ENCODE peak calls at places on chromosomes 2 and 18, in eight cellular contexts. S, Y, P, U, J, B, G and X are unnamed samples.

GRCh38 chr2:240568678-240569522 is 616 bp downstream of the RNPEPL1 start:
- DNase-seq in G (peak), U (peak), S (no peak), B (no peak), J (peak), Y (no peak), P (peak), X (peak)

GRCh38 chr2:230999477-230999876 is 3.6 kb downstream of the SPATA3 start:
- DNase-seq in Y (no peak), U (no peak), S (no peak), P (no peak), J (no peak), G (no peak), B (no peak), X (no peak)

GRCh38 chr2:85423525-85423924 is 5.0 kb downstream of the SH2D6 start:
- DNase-seq in J (no peak), Y (no peak), B (no peak), P (no peak), U (no peak), S (no peak), G (no peak), X (no peak)

GRCh38 chr18:60500960-60501359 is 128.4 kb upstream of the MC4R start:
- DNase-seq in B (no peak), J (no peak), P (no peak), Y (no peak), G (no peak), S (no peak), U (no peak), X (no peak)

GRCh38 chr2:44397447-44397846 is 35.7 kb downstream of the CAMKMT start:
- DNase-seq in Y (no peak), B (no peak), U (no peak), J (no peak), P (no peak), S (no peak), G (no peak), X (no peak)

GRCh38 chr2:73091696-73092095 is 20.2 kb upstream of the SFXN5 start:
- DNase-seq in S (no peak), B (no peak), J (no peak), U (no peak), Y (no peak), P (no peak), G (no peak), X (no peak)

GRCh38 chr2:64727013-64727767 is 73.5 kb upstream of the SERTAD2 start:
- DNase-seq in S (no peak), U (no peak), G (no peak), P (no peak), B (peak), J (no peak), Y (no peak), X (no peak)

GRCh38 chr2:163157411-163157810 is 318.8 kb upstream of the KCNH7 start:
- DNase-seq in J (peak), G (no peak), U (no peak), Y (no peak), B (no peak), S (no peak), P (no peak), X (no peak)

GRCh38 chr2:214410918-214411554 is at the start of gene VWC2L:
- DNase-seq in S (peak), B (no peak), Y (peak), G (peak), P (peak), U (peak), J (peak), X (peak)

GRCh38 chr2:54040250-54040649 is 69.5 kb upstream of the PSME4 start:
- DNase-seq in G (no peak), U (no peak), S (no peak), Y (no peak), B (no peak), P (no peak), J (no peak), X (no peak)

GRCh38 chr2:169528271-169528701 is 18.8 kb downstream of the KLHL41 start:
- DNase-seq in B (peak), S (peak), U (peak), J (peak), G (peak), P (peak), Y (peak), X (no peak)

GRCh38 chr2:212928681-212929080 is 222.7 kb downstream of the IKZF2 start:
- DNase-seq in B (no peak), G (no peak), Y (no peak), J (peak), P (no peak), U (no peak), S (no peak), X (no peak)

GRCh38 chr2:184769686-184770085 is 171.4 kb downstream of the ZNF804A start:
- DNase-seq in Y (no peak), J (peak), S (no peak), P (no peak), B (no peak), U (no peak), G (no peak), X (no peak)

GRCh38 chr18:69999671-70000070 is 52.0 kb upstream of the CD226 start:
- DNase-seq in J (no peak), S (no peak), G (no peak), U (no peak), P (no peak), B (no peak), Y (no peak), X (no peak)

GRCh38 chr2:60429681-60430080 is 123.8 kb downstream of the BCL11A start:
- DNase-seq in Y (no peak), J (no peak), G (no peak), P (no peak), U (no peak), S (no peak), B (no peak), X (no peak)

GRCh38 chr2:30444283-30444682 is 2.8 kb upstream of the LCLAT1 start:
- DNase-seq in B (no peak), U (no peak), Y (no peak), J (no peak), P (no peak), S (no peak), G (peak), X (no peak)

GRCh38 chr2:65416945-65417344 is 15.5 kb downstream of the SPRED2 start:
- DNase-seq in G (peak), B (no peak), U (no peak), S (no peak), J (no peak), Y (no peak), P (no peak), X (no peak)

GRCh38 chr2:120681181-120681580 is 54.5 kb upstream of the GLI2 start:
- DNase-seq in U (no peak), Y (no peak), S (no peak), J (no peak), B (no peak), G (no peak), P (no peak), X (no peak)

GRCh38 chr2:151808258-151809072 is 19.8 kb downstream of the ARL5A start:
- DNase-seq in B (no peak), Y (no peak), S (peak), J (peak), U (no peak), P (no peak), G (no peak), X (no peak)

GRCh38 chr2:74527741-74528140 is 1.7 kb upstream of the DQX1 start:
- DNase-seq in S (no peak), U (no peak), Y (no peak), B (no peak), P (no peak), G (no peak), J (no peak), X (no peak)

GRCh38 chr2:164662066-164662465 is 40.8 kb upstream of the GRB14 start:
- DNase-seq in S (no peak), B (no peak), Y (no peak), U (no peak), P (no peak), J (no peak), G (no peak), X (no peak)

GRCh38 chr2:128550389-128550788 is 231.7 kb upstream of the HS6ST1 start:
- DNase-seq in G (no peak), S (no peak), Y (no peak), P (no peak), B (no peak), J (no peak), U (no peak), X (no peak)

GRCh38 chr2:10059552-10060335 is 16.4 kb downstream of the KLF11 start:
- DNase-seq in Y (no peak), S (no peak), U (no peak), G (no peak), B (no peak), P (no peak), J (no peak), X (no peak)

GRCh38 chr2:21165350-21165749 is 41.6 kb downstream of the TDRD15 start:
- DNase-seq in U (no peak), G (no peak), J (peak), B (no peak), Y (no peak), S (no peak), P (no peak), X (no peak)

GRCh38 chr2:162123806-162124758 is 28.0 kb downstream of the GCG start:
- DNase-seq in J (peak), G (no peak), P (no peak), S (peak), B (peak), Y (peak), U (no peak), X (no peak)

GRCh38 chr18:41870817-41871216 is 84.2 kb upstream of the PIK3C3 start:
- DNase-seq in S (no peak), U (no peak), P (no peak), G (no peak), J (peak), B (no peak), Y (no peak), X (no peak)

GRCh38 chr18:34734048-34734447 is 23.9 kb downstream of the DTNA start:
- DNase-seq in P (no peak), G (no peak), J (no peak), Y (no peak), B (no peak), S (no peak), U (no peak), X (no peak)

GRCh38 chr2:99106905-99107304 is 34.6 kb upstream of the C2orf15 start:
- DNase-seq in Y (no peak), B (no peak), G (no peak), U (no peak), S (no peak), J (no peak), P (no peak), X (no peak)

GRCh38 chr2:133884739-133885381 is 316.6 kb upstream of the NCKAP5 start:
- DNase-seq in B (no peak), U (no peak), Y (no peak), G (no peak), S (no peak), P (no peak), J (peak), X (no peak)

GRCh38 chr2:219331560-219332213 is 857 bp downstream of the RESP18 start:
- DNase-seq in U (peak), Y (no peak), J (peak), P (peak), B (no peak), G (peak), S (no peak), X (no peak)

GRCh38 chr2:226631671-226632070 is 167.9 kb downstream of the IRS1 start:
- DNase-seq in G (peak), U (peak), J (peak), S (no peak), P (no peak), Y (no peak), B (no peak), X (no peak)

GRCh38 chr2:237278593-237278992 is 135.4 kb downstream of the COL6A3 start:
- DNase-seq in Y (no peak), J (peak), S (no peak), B (no peak), G (peak), P (peak), U (peak), X (no peak)

GRCh38 chr18:77012120-77012519 is 120.5 kb downstream of the MBP start:
- DNase-seq in S (no peak), J (no peak), U (no peak), B (no peak), G (no peak), P (no peak), Y (no peak), X (no peak)

GRCh38 chr18:48545690-48546365 is 7.0 kb downstream of the CTIF start:
- DNase-seq in S (no peak), Y (no peak), G (peak), P (peak), J (peak), B (no peak), U (peak), X (no peak)

GRCh38 chr2:120822908-120823307 is 87.2 kb downstream of the GLI2 start:
- DNase-seq in G (no peak), P (no peak), S (no peak), Y (no peak), U (no peak), B (no peak), J (no peak), X (no peak)

GRCh38 chr18:46386788-46387187 is 270.2 kb downstream of the LOXHD1 start:
- DNase-seq in S (no peak), Y (no peak), P (peak), B (no peak), J (no peak), U (peak), G (no peak), X (no peak)

GRCh38 chr2:188628989-188629889 is 337.6 kb downstream of the GULP1 start:
- DNase-seq in Y (peak), B (no peak), U (no peak), J (peak), P (no peak), G (no peak), S (peak), X (no peak)

GRCh38 chr2:234203135-234203984 is 152.9 kb downstream of the SPP2 start:
- DNase-seq in P (peak), B (no peak), U (no peak), S (peak), J (peak), G (no peak), Y (peak), X (peak)

GRCh38 chr2:38217401-38218188 is 141.6 kb upstream of the CYP1B1 start:
- DNase-seq in G (no peak), P (no peak), U (no peak), J (no peak), Y (no peak), S (no peak), B (no peak), X (no peak)

GRCh38 chr2:38216886-38217285 is 140.9 kb upstream of the CYP1B1 start:
- DNase-seq in S (no peak), P (no peak), J (no peak), G (no peak), Y (no peak), U (no peak), B (no peak), X (no peak)

GRCh38 chr2:38218583-38218982 is 142.6 kb upstream of the CYP1B1 start:
- DNase-seq in P (no peak), G (no peak), Y (no peak), B (no peak), S (no peak), U (no peak), J (no peak), X (no peak)

GRCh38 chr2:38220164-38220563 is 144.2 kb upstream of the CYP1B1 start:
- DNase-seq in S (no peak), U (no peak), B (no peak), J (no peak), G (no peak), Y (no peak), P (no peak), X (no peak)

DNA sequence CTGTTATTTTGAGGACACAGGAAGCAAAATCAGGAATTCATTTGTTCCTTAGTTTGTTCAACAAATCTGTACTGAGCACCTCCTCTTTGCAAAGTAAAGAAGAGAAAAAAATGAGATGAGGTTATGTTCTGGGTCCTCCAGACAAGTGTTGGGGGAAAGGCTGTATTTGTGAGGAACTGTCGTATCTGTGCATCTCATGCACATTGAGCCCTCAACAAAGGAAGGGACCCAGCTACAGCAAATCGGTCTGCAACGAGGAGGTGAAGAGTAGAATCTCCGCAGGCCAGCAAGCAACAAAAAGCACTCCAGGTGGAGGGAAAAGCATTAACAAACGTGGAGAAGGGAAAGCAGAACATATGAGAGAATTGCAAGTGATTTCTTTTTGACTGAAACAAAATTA is 143.0 kb upstream of the CYP1B1 start:
- DNase-seq in S (no peak), B (no peak), J (no peak), G (no peak), Y (no peak), U (no peak), P (no peak), X (no peak)
- TF ChIP-seq POLR2A in S (no peak), B (no peak), J (no peak), G (no peak), Y (no peak), U (no peak), P (no peak), X (no peak)

GRCh38 chr18:49560277-49561126 is 1.4 kb upstream of the LIPG start:
- DNase-seq in U (peak), J (no peak), Y (no peak), S (no peak), B (no peak), G (peak), P (no peak), X (no peak)
- TF ChIP-seq POLR2A in U (no peak), J (no peak), Y (no peak), S (no peak), B (no peak), G (peak), P (no peak), X (no peak)

GRCh38 chr2:43193652-43193995 is 32.8 kb downstream of the ZFP36L2 start:
- DNase-seq in J (no peak), B (no peak), P (no peak), S (no peak), Y (no peak), G (no peak), U (no peak), X (no peak)
- TF ChIP-seq POLR2A in J (no peak), B (no peak), P (no peak), S (no peak), Y (no peak), G (no peak), U (no peak), X (no peak)

DNA sequence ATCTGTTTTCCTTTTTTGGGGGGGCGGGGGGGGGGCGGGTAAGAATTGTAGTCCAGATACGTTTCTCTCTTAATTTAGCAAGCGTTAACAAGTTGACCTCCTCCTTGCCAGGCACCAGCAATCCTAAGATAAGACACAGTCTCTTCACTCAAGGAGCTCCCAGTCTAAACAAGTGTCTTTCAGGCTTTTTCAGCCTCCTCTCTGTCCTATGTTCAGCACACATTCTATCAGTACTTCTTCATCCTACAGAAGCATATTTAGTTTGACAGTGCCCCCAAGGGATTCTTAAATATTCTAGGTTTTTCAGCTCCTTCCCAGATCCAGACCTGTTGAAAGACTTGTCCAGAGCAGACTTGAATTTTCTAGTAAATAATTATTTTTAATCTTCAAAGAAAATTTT is 2.7 kb downstream of the PPP1CB start:
- DNase-seq in U (no peak), G (no peak), P (no peak), Y (no peak), S (no peak), B (no peak), J (peak), X (no peak)
- TF ChIP-seq POLR2A in U (no peak), G (no peak), P (no peak), Y (no peak), S (no peak), B (no peak), J (no peak), X (no peak)

GRCh38 chr2:97869722-97870346 is 125.9 kb downstream of the TMEM131 start:
- DNase-seq in S (no peak), B (no peak), P (no peak), Y (no peak), J (peak), U (no peak), G (no peak), X (no peak)
- TF ChIP-seq POLR2A in S (no peak), B (no peak), P (no peak), Y (no peak), J (no peak), U (no peak), G (no peak), X (no peak)